ENCODE peak calls at places on chromosomes 4 and X, in six cellular contexts. J, O, W, K, L and T are unnamed samples.

GRCh38 chr4:21697583-21697982 is 251.0 kb downstream of the KCNIP4 start:
- DNase-seq in L (no peak), J (peak), W (no peak), K (no peak), O (no peak), T (no peak)

GRCh38 chr4:37066149-37066548 is 178.4 kb upstream of the NWD2 start:
- DNase-seq in K (no peak), W (no peak), L (no peak), O (no peak), J (no peak), T (no peak)

GRCh38 chr4:46993075-46994006 is at the start of gene GABRA4:
- DNase-seq in K (no peak), L (no peak), J (no peak), W (peak), O (no peak), T (no peak)

GRCh38 chrX:26008042-26008441 is 130.1 kb upstream of the MAGEB18 start:
- DNase-seq in L (no peak), O (no peak), W (no peak), J (no peak), K (no peak), T (no peak)

GRCh38 chrX:95059909-95060308 is 1385.9 kb downstream of the FAM133A start:
- DNase-seq in K (no peak), J (peak), L (no peak), O (no peak), W (no peak), T (no peak)

GRCh38 chrX:125826080-125826479 is 340.0 kb downstream of the DCAF12L2 start:
- DNase-seq in O (no peak), L (no peak), J (no peak), W (no peak), K (no peak), T (no peak)

GRCh38 chr4:90317785-90318184 is 190.6 kb downstream of the CCSER1 start:
- DNase-seq in O (no peak), L (no peak), W (no peak), K (peak), J (peak), T (peak)

GRCh38 chr4:168421671-168422070 is 58.6 kb downstream of the DDX60L start:
- DNase-seq in L (no peak), O (no peak), W (no peak), K (no peak), J (peak), T (no peak)

GRCh38 chr4:141933978-141934377 is 297.6 kb downstream of the IL15 start:
- DNase-seq in O (no peak), J (peak), W (no peak), K (no peak), L (no peak), T (no peak)

GRCh38 chr4:147707892-147708672 is 23.8 kb upstream of the ARHGAP10 start:
- DNase-seq in O (no peak), K (no peak), W (no peak), J (peak), L (no peak), T (no peak)

GRCh38 chrX:120236676-120237460 is 13.7 kb upstream of the ZBTB33 start:
- DNase-seq in L (no peak), W (no peak), O (no peak), J (no peak), K (no peak), T (no peak)